ENCODE peak calls at places on chromosomes 16 and 17, in four cellular contexts. One of them, this sample, is unnamed.

GRCh38 chr16:57658130-57658877 is 9.8 kb upstream of the ADGRG3 start:
- DNase-seq in bronchial epithelial cell: no peak
- DNase-seq in HAP-1: no peak
- DNase-seq in left ventricle myocardium inferior: no peak
- DNase-seq in this sample: no peak

GRCh38 chr16:88711750-88712340 is 5.5 kb downstream of the CTU2 start:
- DNase-seq in HAP-1: no peak
- DNase-seq in bronchial epithelial cell: no peak
- DNase-seq in left ventricle myocardium inferior: no peak
- DNase-seq in this sample: no peak

GRCh38 chr16:9159839-9160550 is 68.6 kb downstream of the HAPSTR1 start:
- DNase-seq in left ventricle myocardium inferior: peak; percentile 33
- DNase-seq in bronchial epithelial cell: peak; percentile 63
- DNase-seq in HAP-1: peak; percentile 59
- DNase-seq in this sample: peak; percentile 84

GRCh38 chr17:20073056-20073979 is 64.2 kb downstream of the SPECC1 start:
- DNase-seq in bronchial epithelial cell: no peak
- DNase-seq in left ventricle myocardium inferior: peak; percentile 67
- DNase-seq in HAP-1: no peak
- DNase-seq in this sample: no peak

GRCh38 chr17:4154201-4154600 is 11.2 kb downstream of the CYB5D2 start:
- DNase-seq in left ventricle myocardium inferior: no peak
- DNase-seq in bronchial epithelial cell: peak; percentile 49
- DNase-seq in HAP-1: no peak
- DNase-seq in this sample: no peak

GRCh38 chr17:57257213-57257873 is 1.0 kb downstream of the MSI2 start:
- DNase-seq in bronchial epithelial cell: no peak
- DNase-seq in left ventricle myocardium inferior: no peak
- DNase-seq in HAP-1: no peak
- DNase-seq in this sample: no peak

GRCh38 chr17:62852195-62852594 is 44.1 kb upstream of the MARCHF10 start:
- DNase-seq in bronchial epithelial cell: peak; percentile 46
- DNase-seq in left ventricle myocardium inferior: no peak
- DNase-seq in HAP-1: no peak
- DNase-seq in this sample: no peak

GRCh38 chr17:50356418-50356817 is 10.5 kb downstream of the XYLT2 start:
- DNase-seq in HAP-1: no peak
- DNase-seq in bronchial epithelial cell: no peak
- DNase-seq in left ventricle myocardium inferior: no peak
- DNase-seq in this sample: no peak

GRCh38 chr17:82639628-82640027 is 8.6 kb downstream of the WDR45B start:
- DNase-seq in left ventricle myocardium inferior: no peak
- DNase-seq in HAP-1: no peak
- DNase-seq in bronchial epithelial cell: no peak
- DNase-seq in this sample: no peak

GRCh38 chr16:73036074-73036826 is 11.7 kb downstream of the ZFHX3 start:
- DNase-seq in left ventricle myocardium inferior: no peak
- DNase-seq in HAP-1: peak; percentile 98
- DNase-seq in bronchial epithelial cell: no peak
- DNase-seq in this sample: no peak

GRCh38 chr16:73170587-73170986 is 122.7 kb upstream of the ZFHX3 start:
- DNase-seq in bronchial epithelial cell: no peak
- DNase-seq in left ventricle myocardium inferior: no peak
- DNase-seq in HAP-1: no peak
- DNase-seq in this sample: no peak

GRCh38 chr16:79267781-79268180 is 332.8 kb downstream of the MAF start:
- DNase-seq in left ventricle myocardium inferior: no peak
- DNase-seq in bronchial epithelial cell: no peak
- DNase-seq in HAP-1: no peak
- DNase-seq in this sample: no peak

GRCh38 chr17:16444258-16444886 is 29.0 kb downstream of the TRPV2 start:
- DNase-seq in HAP-1: peak; percentile 40
- DNase-seq in left ventricle myocardium inferior: no peak
- DNase-seq in bronchial epithelial cell: no peak
- DNase-seq in this sample: no peak

GRCh38 chr17:83067071-83067717 is 12.2 kb upstream of the METRNL start:
- DNase-seq in HAP-1: no peak
- DNase-seq in bronchial epithelial cell: no peak
- DNase-seq in left ventricle myocardium inferior: peak; percentile 12
- DNase-seq in this sample: no peak

GRCh38 chr16:83743241-83743640 is 64.5 kb upstream of the HSBP1 start:
- DNase-seq in bronchial epithelial cell: no peak
- DNase-seq in HAP-1: no peak
- DNase-seq in left ventricle myocardium inferior: no peak
- DNase-seq in this sample: no peak

GRCh38 chr17:80790981-80791742 is 200.5 kb upstream of the CHMP6 start:
- DNase-seq in HAP-1: no peak
- DNase-seq in bronchial epithelial cell: no peak
- DNase-seq in left ventricle myocardium inferior: no peak
- DNase-seq in this sample: no peak
- H3K4me3 ChIP-seq in HAP-1: no peak overlapping the region
- H3K4me3 ChIP-seq in bronchial epithelial cell: no peak overlapping the region
- H3K4me3 ChIP-seq in left ventricle myocardium inferior: no peak overlapping the region
- H3K4me3 ChIP-seq in this sample: no peak overlapping the region

GRCh38 chr17:48738803-48739526 is 10.4 kb upstream of the HOXB13 start:
- DNase-seq in HAP-1: no peak
- DNase-seq in left ventricle myocardium inferior: no peak
- DNase-seq in bronchial epithelial cell: peak; percentile 13
- DNase-seq in this sample: no peak

GRCh38 chr17:48734328-48735056 is 5.9 kb upstream of the HOXB13 start:
- DNase-seq in left ventricle myocardium inferior: no peak
- DNase-seq in HAP-1: no peak
- DNase-seq in bronchial epithelial cell: no peak
- DNase-seq in this sample: no peak

GRCh38 chr17:48738424-48738802 is 9.9 kb upstream of the HOXB13 start:
- DNase-seq in left ventricle myocardium inferior: no peak
- DNase-seq in HAP-1: no peak
- DNase-seq in bronchial epithelial cell: no peak
- DNase-seq in this sample: no peak

GRCh38 chr17:48735057-48735341 is 6.4 kb upstream of the HOXB13 start:
- DNase-seq in HAP-1: no peak
- DNase-seq in left ventricle myocardium inferior: no peak
- DNase-seq in bronchial epithelial cell: no peak
- DNase-seq in this sample: no peak

DNA sequence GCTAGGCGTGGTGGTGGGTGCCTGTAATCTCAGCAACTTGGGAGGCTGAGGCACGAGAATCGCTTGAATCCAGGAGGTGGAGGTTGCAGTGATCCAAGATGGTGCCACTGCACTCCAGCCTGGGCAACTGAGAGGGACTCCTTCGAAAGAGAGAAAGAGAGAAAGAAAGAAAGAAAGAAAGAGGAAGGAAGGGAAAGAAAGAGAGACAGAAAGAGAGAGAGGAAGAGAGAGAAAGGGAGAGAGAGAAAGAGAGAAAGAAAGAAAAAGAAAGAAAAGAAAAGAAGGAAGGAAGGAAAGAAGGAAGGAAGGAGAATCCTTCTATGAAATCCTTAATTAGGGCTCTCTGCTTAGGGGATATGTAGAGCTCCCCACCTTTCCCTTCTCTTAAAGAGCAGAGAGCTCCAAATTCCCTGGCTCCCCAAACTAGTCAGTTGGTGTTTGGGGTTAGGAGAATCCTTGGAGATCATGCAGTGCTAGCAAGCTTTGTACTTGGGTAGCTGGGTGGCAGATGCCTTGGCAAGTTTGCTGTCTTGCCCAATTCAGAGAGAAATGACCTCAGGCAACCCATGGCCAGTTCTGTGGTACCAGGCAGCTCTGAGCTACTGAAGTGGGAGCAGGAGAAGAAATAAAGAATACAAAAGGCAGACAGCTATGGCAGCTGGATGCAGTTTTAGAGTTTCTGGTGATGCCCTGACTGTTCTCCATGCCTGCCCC is 8.9 kb upstream of the HOXB13 start:
- DNase-seq in HAP-1: no peak
- DNase-seq in bronchial epithelial cell: no peak
- DNase-seq in left ventricle myocardium inferior: no peak
- DNase-seq in this sample: no peak
- H3K27me3 ChIP-seq in HAP-1: peaks cover 46% of the 10 kb centered on the region
- H3K27me3 ChIP-seq in bronchial epithelial cell: peaks cover 73% of the 10 kb centered on the region
- H3K27me3 ChIP-seq in left ventricle myocardium inferior: peaks cover 100% of the 10 kb centered on the region
- H3K27me3 ChIP-seq in this sample: peaks cover 96% of the 10 kb centered on the region

GRCh38 chr17:44352922-44353655 is 8.0 kb downstream of the GRN start:
- DNase-seq in HAP-1: no peak
- DNase-seq in bronchial epithelial cell: no peak
- DNase-seq in left ventricle myocardium inferior: no peak
- DNase-seq in this sample: no peak
- H3K4me3 ChIP-seq in HAP-1: no peak overlapping the region
- H3K4me3 ChIP-seq in bronchial epithelial cell: no peak overlapping the region
- H3K4me3 ChIP-seq in left ventricle myocardium inferior: peak overlapping the region; percentile 62
- H3K4me3 ChIP-seq in this sample: peak overlapping the region; percentile 55

DNA sequence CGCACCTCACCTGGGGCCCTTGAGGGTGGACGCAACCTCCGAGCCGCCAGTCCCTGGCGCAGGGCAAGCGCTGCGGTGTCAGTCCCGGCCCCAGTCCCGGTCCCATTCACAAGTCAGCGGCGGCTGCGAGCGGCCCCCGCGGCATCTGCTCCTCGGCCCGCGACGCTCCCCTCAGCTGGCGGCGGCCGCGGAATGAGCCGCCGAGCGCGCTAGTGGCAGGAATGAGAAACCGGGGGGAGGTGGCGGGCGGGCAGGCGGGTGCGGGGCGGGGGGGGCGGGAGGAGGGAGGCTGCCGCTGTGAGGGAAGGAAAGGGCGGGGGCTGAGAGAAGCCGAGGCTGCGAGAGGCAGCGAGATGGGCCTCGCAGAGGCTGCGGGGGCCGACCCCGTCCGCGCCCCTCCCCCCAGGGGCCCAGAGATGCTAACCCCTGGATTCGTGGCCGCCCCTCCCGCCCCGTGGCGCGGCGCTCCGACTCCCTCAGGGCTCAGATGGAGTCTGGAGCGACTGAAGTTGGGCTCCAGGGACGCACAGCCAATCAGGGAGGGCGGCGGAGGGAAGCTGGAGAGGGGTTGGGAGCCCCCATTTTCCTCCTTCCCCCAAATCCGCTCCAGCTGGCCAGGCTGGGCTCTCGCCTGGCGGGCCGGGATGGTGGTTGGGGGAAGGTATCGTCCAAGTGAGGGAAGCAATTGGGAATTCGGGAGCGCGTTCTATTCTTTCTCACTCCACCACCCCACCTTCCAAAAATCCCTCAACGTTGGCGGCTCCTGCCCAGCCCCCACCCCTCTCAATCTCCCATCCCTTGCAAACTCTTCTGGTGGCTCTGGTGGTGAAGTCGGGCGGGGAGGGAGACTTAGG is at the start of gene CDH11:
- DNase-seq in bronchial epithelial cell: peak; percentile 37
- DNase-seq in left ventricle myocardium inferior: peak; percentile 60
- DNase-seq in HAP-1: no peak
- DNase-seq in this sample: no peak
- H3K27me3 ChIP-seq in bronchial epithelial cell: no peaks in the 10 kb centered on the region
- H3K27me3 ChIP-seq in left ventricle myocardium inferior: peaks cover 62% of the 10 kb centered on the region
- H3K27me3 ChIP-seq in HAP-1: peaks cover 4% of the 10 kb centered on the region
- H3K27me3 ChIP-seq in this sample: peaks cover 41% of the 10 kb centered on the region

DNA sequence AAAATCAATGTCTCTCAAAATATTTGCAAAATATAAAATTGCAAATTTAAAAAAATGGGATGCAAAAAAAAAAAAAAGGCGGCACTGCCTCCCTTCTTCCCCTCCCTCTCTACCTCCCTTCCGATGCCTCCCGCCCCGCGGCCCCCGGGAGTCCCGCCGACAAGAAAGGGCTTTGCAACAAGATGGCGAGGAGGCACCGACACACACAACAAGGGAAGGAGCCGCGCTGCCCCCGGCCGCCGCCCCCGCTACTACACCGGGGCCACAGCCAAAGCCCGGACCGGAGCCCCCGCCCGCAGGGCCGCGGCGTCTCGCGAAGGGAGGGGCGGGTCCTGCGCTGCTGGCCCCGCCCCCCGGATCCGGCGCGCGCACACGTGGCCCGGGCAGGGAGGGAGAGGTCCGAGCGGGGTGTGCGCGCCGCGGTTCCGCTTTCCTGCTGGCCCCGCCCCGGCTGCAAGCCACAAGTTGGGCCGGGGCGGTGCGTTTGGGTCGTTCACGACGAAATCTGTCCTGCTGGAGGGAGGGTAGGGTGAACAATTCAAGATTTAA is at the start of gene MNT:
- DNase-seq in left ventricle myocardium inferior: peak; percentile 94
- DNase-seq in HAP-1: peak; percentile 87
- DNase-seq in bronchial epithelial cell: no peak
- DNase-seq in this sample: no peak
- H3K4me3 ChIP-seq in left ventricle myocardium inferior: peak within 1 kb of the TSS; percentile 87
- H3K4me3 ChIP-seq in HAP-1: peak within 1 kb of the TSS; percentile 72
- H3K4me3 ChIP-seq in bronchial epithelial cell: peak within 1 kb of the TSS; percentile 99
- H3K4me3 ChIP-seq in this sample: peak within 1 kb of the TSS; percentile 88

DNA sequence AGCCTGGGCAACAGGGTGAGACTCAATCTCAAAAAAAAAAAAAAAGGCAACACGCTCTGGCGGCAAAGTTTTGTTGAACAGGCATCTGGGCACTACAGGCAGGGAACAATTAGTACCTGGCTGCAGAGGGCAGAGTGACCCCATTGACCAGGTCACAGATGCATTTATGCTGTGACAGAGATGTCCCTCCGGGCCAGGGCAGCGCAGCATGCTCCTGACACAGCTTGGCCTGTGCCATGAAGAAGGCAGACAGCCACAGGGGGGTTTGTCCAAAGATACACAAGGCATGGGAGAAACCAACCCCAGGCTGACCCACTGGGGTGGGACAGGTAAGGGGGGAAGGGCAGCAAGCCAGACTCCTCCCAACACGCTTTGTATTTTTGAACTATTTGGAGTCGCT is 7.7 kb upstream of the SRRM2 start:
- DNase-seq in left ventricle myocardium inferior: no peak
- DNase-seq in bronchial epithelial cell: no peak
- DNase-seq in HAP-1: no peak
- DNase-seq in this sample: no peak
- H3K27me3 ChIP-seq in left ventricle myocardium inferior: peaks cover 15% of the 10 kb centered on the region
- H3K27me3 ChIP-seq in bronchial epithelial cell: no peaks in the 10 kb centered on the region
- H3K27me3 ChIP-seq in HAP-1: no peaks in the 10 kb centered on the region
- H3K27me3 ChIP-seq in this sample: no peaks in the 10 kb centered on the region

GRCh38 chr16:63617047-63617989 is 1504.5 kb downstream of the CDH11 start:
- DNase-seq in left ventricle myocardium inferior: peak; percentile 23
- DNase-seq in HAP-1: no peak
- DNase-seq in bronchial epithelial cell: no peak
- DNase-seq in this sample: no peak
- H3K4me3 ChIP-seq in left ventricle myocardium inferior: peak overlapping the region; percentile 70
- H3K4me3 ChIP-seq in HAP-1: no peak overlapping the region
- H3K4me3 ChIP-seq in bronchial epithelial cell: peak overlapping the region; percentile 43
- H3K4me3 ChIP-seq in this sample: no peak overlapping the region

DNA sequence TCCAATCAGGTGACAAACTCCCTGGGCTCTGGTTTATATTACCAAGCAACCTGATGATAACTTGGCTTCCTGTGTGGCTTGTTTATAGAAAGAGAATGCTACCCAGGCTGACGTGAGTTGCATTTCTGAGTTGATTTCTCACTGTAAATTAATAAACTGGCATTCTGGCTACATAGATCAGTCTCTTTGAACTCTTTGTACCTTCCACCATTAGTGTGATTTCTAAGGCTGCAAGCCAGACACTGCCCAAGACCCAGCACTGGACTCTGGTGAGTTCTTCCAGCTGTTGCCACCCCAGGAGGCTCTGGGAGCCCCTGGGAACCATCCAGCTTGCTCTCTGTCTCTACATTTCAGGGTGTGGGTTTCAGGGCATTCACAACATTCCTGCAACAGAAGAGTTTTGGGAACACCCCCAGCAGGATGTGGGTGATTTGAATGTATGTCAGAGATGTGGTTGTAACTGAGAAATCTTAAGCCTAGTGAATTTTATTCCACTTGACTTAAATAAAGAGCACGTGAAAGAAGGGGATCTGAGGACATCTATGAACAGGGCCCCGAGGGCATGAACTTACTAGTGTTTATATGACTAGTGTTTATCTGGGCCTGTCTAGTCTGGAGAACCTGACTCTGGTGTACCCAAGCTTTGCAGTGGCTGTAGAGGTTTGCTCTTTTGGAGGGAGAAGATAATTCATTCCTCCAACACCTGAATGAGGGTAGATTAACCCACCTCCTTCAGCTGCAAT is 30.3 kb upstream of the LRRC37A start:
- DNase-seq in bronchial epithelial cell: peak; percentile 91
- DNase-seq in HAP-1: no peak
- DNase-seq in left ventricle myocardium inferior: no peak
- DNase-seq in this sample: no peak
- H3K27me3 ChIP-seq in bronchial epithelial cell: no peaks in the 10 kb centered on the region
- H3K27me3 ChIP-seq in HAP-1: no peaks in the 10 kb centered on the region
- H3K27me3 ChIP-seq in left ventricle myocardium inferior: no peaks in the 10 kb centered on the region
- H3K27me3 ChIP-seq in this sample: peaks cover 6% of the 10 kb centered on the region

This sample was measured in iPS DF 6.9.